ENCODE peak calls at places on chromosomes 6 and 20, in four cellular contexts. F is endothelial cell of umbilical vein, E is fibroblast of lung, K is endodermal cell. L is an unnamed sample.
A peak's percentile ranks its signal among the peaks of the same experiment; 100 is the strongest.

GRCh38 chr6:101178748-101179147 is 214.8 kb upstream of the GRIK2 start:
- DNase-seq in E (no peak), F (no peak), K (no peak), L (no peak)

GRCh38 chr20:2983508-2983907 is 59.9 kb upstream of the GNRH2 start:
- DNase-seq in E (no peak), F (no peak), K (no peak), L (no peak)

GRCh38 chr6:158408552-158409130 is 96.4 kb downstream of the TULP4 start:
- DNase-seq in F (peak; percentile 95), E (peak; percentile 85), K (no peak), L (peak; percentile 56)

GRCh38 chr6:17905611-17906592 is 81.5 kb downstream of the KIF13A start:
- DNase-seq in E (peak; percentile 59), F (no peak), K (no peak), L (no peak)

GRCh38 chr6:13614126-13614925 is 809 bp upstream of the NOL7 start:
- DNase-seq in F (no peak), K (peak; percentile 81), E (peak; percentile 53), L (peak; percentile 63)

GRCh38 chr6:161584051-161584450 is 310.2 kb upstream of the AGPAT4 start:
- DNase-seq in F (no peak), K (no peak), E (peak; percentile 17), L (no peak)

GRCh38 chr6:32081168-32081624 is 27.9 kb downstream of the TNXB start:
- DNase-seq in E (peak; percentile 84), K (no peak), F (no peak), L (peak; percentile 43)

GRCh38 chr6:140041056-140041455 is 666.6 kb upstream of the CITED2 start:
- DNase-seq in K (no peak), F (no peak), E (no peak), L (no peak)

GRCh38 chr6:86031713-86032112 is 389.0 kb upstream of the SYNCRIP start:
- DNase-seq in F (no peak), K (no peak), E (no peak), L (no peak)

GRCh38 chr20:18663932-18664331 is 76.1 kb downstream of the DTD1 start:
- DNase-seq in E (peak; percentile 43), K (no peak), F (no peak), L (no peak)

GRCh38 chr6:151914475-151914874 is 107.0 kb downstream of the ESR1 start:
- DNase-seq in K (no peak), F (no peak), E (peak; percentile 0), L (no peak)

GRCh38 chr6:145756170-145756662 is 20.9 kb upstream of the EPM2A start:
- DNase-seq in F (peak; percentile 28), K (no peak), E (peak; percentile 98), L (no peak)

GRCh38 chr6:132298344-132298949 is 102.8 kb downstream of the MOXD1 start:
- DNase-seq in K (peak; percentile 83), E (peak; percentile 70), F (peak; percentile 62), L (no peak)

GRCh38 chr6:30870546-30870945 is 13.8 kb upstream of the DDR1 start:
- DNase-seq in F (no peak), K (peak; percentile 4), E (no peak), L (no peak)

GRCh38 chr6:15393605-15394004 is 147.7 kb downstream of the JARID2 start:
- DNase-seq in F (no peak), K (no peak), E (no peak), L (no peak)

GRCh38 chr6:21666788-21667681 is 73.5 kb downstream of the SOX4 start:
- DNase-seq in E (peak; percentile 17), K (peak; percentile 74), F (peak; percentile 28), L (no peak)

GRCh38 chr6:43061861-43062260 is 2.4 kb downstream of the KLC4 start:
- DNase-seq in F (no peak), K (no peak), E (peak; percentile 6), L (no peak)

GRCh38 chr6:16388488-16388887 is 150.1 kb downstream of the GMPR start:
- DNase-seq in E (no peak), F (no peak), K (no peak), L (no peak)

GRCh38 chr20:3783068-3783489 is 1.8 kb upstream of the SPEF1 start:
- DNase-seq in E (no peak), K (no peak), F (no peak), L (peak; percentile 31)

DNA sequence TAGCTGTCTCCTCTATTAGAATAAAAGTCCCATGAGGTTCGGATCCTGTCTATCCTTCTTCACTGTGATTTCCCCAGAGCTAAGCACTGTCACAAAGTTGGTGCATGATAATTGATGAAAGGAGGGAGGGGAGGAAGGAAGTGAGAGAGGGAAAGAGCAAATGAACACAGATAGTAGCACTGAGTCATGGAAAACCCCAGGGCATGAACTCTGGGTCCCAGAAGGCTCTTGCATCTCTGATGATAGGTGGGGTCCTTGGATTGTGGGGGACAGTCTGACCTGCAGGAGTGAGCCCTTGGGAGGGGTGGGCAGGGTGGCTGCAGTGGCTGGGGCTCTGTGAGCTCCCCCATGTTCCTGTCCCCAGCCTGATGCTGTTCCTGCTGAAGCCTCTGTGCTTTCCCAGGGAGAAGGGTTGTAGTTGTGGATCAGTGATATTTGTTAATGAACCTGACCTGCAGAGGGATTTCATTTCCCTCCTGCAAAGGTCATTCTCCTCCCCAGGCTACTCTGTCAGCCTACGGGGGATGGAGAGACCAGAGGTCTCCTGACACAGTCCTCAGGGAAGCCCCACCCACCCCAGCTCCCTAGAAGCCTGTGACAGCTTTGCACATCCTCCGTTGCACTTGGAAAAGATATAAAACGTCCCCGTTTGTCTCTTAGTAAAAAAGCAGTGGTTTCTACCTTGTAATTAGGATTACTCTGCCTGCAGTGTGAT is 293.9 kb downstream of the LRFN2 start:
- DNase-seq in F (no peak), E (no peak), K (peak; percentile 53), L (no peak)
- H3K4me3 ChIP-seq in F (no peak overlapping the region), E (no peak overlapping the region), K (no peak overlapping the region), L (no peak overlapping the region)

DNA sequence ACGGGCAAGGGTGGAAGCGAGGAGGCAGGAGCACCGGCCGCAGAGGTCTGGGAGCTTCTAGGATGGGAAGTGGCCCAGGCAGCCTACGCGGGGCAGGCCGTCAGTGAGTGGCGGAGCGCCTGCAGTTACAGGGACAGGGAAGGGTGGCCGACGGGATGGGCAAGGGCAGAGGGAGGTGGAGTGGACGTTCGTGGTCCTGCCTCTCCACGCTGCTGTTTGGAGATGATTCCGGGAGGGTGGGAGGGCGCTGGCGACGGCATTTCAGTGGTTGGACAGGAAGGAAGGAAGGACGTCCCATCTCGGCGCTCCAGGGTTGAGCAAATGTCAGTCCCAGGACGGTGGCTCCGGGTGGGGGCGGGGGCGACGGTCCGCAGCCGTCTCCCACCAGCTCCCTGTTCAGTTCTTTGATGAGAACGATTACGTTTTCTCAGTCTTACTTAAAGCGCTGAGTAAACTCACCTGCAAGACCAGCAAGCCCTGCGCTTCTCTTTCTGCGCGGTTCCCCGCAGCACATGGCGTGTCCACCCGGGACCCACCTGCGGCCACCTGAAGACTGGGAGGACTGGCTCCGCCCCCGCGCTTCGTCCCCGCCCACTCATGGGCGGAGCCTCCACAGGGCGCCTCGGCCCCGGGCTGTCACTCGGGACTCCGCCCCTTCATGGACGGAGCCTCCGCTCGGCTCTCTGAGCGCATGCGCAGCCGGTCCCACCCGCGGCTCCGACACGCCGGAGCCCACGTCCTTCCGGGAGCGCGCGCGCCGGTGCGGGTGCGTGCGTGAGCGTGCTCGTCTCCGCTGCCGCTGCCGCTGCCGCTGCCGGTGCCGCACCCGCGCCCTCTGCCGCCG is at the start of gene DNAJC5:
- DNase-seq in K (peak; percentile 98), E (peak; percentile 91), F (peak; percentile 91), L (peak; percentile 98)
- TF ChIP-seq CTCF in K (no peak), E (no peak), F (no peak), L (no peak)

GRCh38 chr6:62338477-62338876 is 52.5 kb upstream of the KHDRBS2 start:
- DNase-seq in F (no peak), E (no peak), K (no peak), L (no peak)
- H3K4me1 ChIP-seq in F (no peaks in the 10 kb centered on the region), E (no peaks in the 10 kb centered on the region), K (no peaks in the 10 kb centered on the region), L (no peaks in the 10 kb centered on the region)

GRCh38 chr6:55869731-55870130 is 5.7 kb downstream of the BMP5 start:
- DNase-seq in E (no peak), F (no peak), K (no peak), L (no peak)

GRCh38 chr6:55868910-55869479 is 6.4 kb downstream of the BMP5 start:
- DNase-seq in K (no peak), E (no peak), F (no peak), L (no peak)

GRCh38 chr6:55875420-55875819 is at the start of gene BMP5:
- DNase-seq in K (no peak), E (peak; percentile 53), F (no peak), L (no peak)

DNA sequence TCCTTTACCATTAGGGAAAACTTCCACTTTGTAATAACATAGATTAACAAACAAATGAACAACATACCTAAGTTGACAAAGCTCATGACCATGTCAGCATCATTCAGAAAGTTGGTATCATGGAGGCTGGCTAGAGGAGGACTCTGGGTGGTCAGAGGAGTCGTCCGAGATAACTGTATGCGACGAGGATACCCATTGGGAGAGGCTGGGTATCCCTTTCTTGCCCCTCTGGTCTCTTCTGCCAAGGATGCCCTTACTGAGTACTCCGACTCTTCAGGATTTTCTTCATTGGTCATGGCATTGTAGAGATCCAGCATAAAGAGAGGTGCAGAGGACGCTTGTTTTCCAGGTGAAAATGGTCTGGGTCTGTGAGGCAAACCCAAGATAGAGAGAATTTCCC is 1.1 kb downstream of the BMP5 start:
- DNase-seq in F (no peak), E (no peak), K (no peak), L (no peak)
- H3K4me3 ChIP-seq in F (no peak overlapping the region), E (no peak overlapping the region), K (peak overlapping the region; percentile 74), L (no peak overlapping the region)

L was measured in mucosa of descending colon.